ENCODE peak calls at places on chromosomes 1 and 21, in nine cellular contexts. K, Q, C, Y, Z, P, I, U and J are unnamed samples.

GRCh38 chr1:5597991-5598823 is 394.0 kb downstream of the NPHP4 start:
- DNase-seq in K (no peak), Q (no peak), C (no peak), Y (no peak), Z (no peak), P (no peak), I (no peak), U (no peak), J (no peak)

GRCh38 chr1:181793826-181794225 is 267.7 kb downstream of the ZNF648 start:
- DNase-seq in K (no peak), Q (no peak), C (no peak), Y (no peak), Z (no peak), P (no peak), I (no peak), U (no peak), J (no peak)

GRCh38 chr1:20322825-20323612 is 32.3 kb downstream of the VWA5B1 start:
- DNase-seq in K (no peak), Q (no peak), C (no peak), Y (peak), Z (peak), P (no peak), I (no peak), U (no peak), J (no peak)

GRCh38 chr1:88920845-88921244 is 29.5 kb upstream of the GTF2B start:
- DNase-seq in K (no peak), Q (no peak), C (no peak), Y (no peak), Z (no peak), P (no peak), I (no peak), U (no peak), J (no peak)

GRCh38 chr21:36744560-36745231 is 45.8 kb downstream of the SIM2 start:
- DNase-seq in K (no peak), Q (no peak), C (no peak), Y (no peak), Z (no peak), P (peak), I (no peak), U (no peak), J (no peak)

GRCh38 chr1:201403359-201403758 is 4.2 kb upstream of the LAD1 start:
- DNase-seq in K (no peak), Q (no peak), C (no peak), Y (no peak), Z (no peak), P (no peak), I (no peak), U (no peak), J (no peak)

GRCh38 chr1:168974117-168974516 is 132.4 kb upstream of the ATP1B1 start:
- DNase-seq in K (no peak), Q (no peak), C (no peak), Y (no peak), Z (no peak), P (no peak), I (no peak), U (no peak), J (no peak)

GRCh38 chr1:84350550-84350949 is 47.7 kb upstream of the DNASE2B start:
- DNase-seq in K (no peak), Q (no peak), C (no peak), Y (no peak), Z (no peak), P (no peak), I (no peak), U (no peak), J (no peak)

GRCh38 chr1:233238884-233239432 is 56.6 kb downstream of the PCNX2 start:
- DNase-seq in K (no peak), Q (no peak), C (no peak), Y (no peak), Z (no peak), P (no peak), I (no peak), U (no peak), J (no peak)

GRCh38 chr1:64327119-64327518 is 123.7 kb downstream of the UBE2U start:
- DNase-seq in K (no peak), Q (no peak), C (no peak), Y (no peak), Z (no peak), P (no peak), I (no peak), U (no peak), J (no peak)

GRCh38 chr1:48019714-48020315 is 22.6 kb upstream of the TRABD2B start:
- DNase-seq in K (no peak), Q (no peak), C (peak), Y (no peak), Z (no peak), P (peak), I (peak), U (no peak), J (no peak)

GRCh38 chr1:146036241-146036989 is 14.9 kb upstream of the HJV start:
- DNase-seq in K (no peak), Q (no peak), C (no peak), Y (no peak), Z (no peak), P (no peak), I (no peak), U (no peak), J (no peak)

GRCh38 chr1:246450485-246451251 is 56.4 kb downstream of the SMYD3 start:
- DNase-seq in K (peak), Q (no peak), C (peak), Y (no peak), Z (no peak), P (no peak), I (no peak), U (no peak), J (no peak)

GRCh38 chr1:214808845-214809460 is 206.0 kb downstream of the CENPF start:
- DNase-seq in K (peak), Q (no peak), C (peak), Y (no peak), Z (no peak), P (no peak), I (no peak), U (no peak), J (no peak)
- TF ChIP-seq CTCF in K (peak), Q (peak), C (peak), Y (no peak), Z (no peak), P (peak), I (no peak), U (no peak), J (no peak)

DNA sequence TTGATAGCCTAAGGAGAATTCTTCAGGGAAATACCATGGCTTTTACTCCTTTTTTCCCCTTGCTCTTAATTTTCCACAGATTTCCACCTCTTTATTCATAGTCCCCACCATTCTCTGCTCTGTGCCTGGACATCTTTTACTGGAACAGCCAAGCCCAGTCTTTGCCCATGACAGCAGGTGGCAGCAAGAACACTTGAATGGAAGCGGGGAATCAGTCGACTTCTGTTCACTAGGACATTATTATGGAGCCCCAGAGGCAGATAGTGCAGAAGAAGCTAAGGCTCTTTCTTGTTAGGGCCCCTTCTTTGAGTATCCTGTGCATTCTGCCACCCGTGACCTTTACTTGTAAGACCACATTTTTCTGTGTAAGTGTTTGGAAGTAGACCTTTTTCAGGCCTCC is 6.3 kb downstream of the OR14I1 start:
- DNase-seq in K (no peak), Q (no peak), C (peak), Y (peak), Z (peak), P (no peak), I (no peak), U (no peak), J (no peak)
- TF ChIP-seq CTCF in K (no peak), Q (no peak), C (peak), Y (no peak), Z (no peak), P (no peak), I (no peak), U (no peak), J (no peak)

GRCh38 chr1:51564124-51564523 is 45.1 kb upstream of the EPS15 start:
- DNase-seq in K (no peak), Q (no peak), C (peak), Y (peak), Z (no peak), P (no peak), I (no peak), U (no peak), J (no peak)

GRCh38 chr1:51565009-51565408 is 45.9 kb upstream of the EPS15 start:
- DNase-seq in K (no peak), Q (no peak), C (no peak), Y (no peak), Z (no peak), P (no peak), I (no peak), U (no peak), J (no peak)

GRCh38 chr1:51567653-51568052 is 48.6 kb upstream of the EPS15 start:
- DNase-seq in K (peak), Q (peak), C (peak), Y (no peak), Z (no peak), P (no peak), I (no peak), U (no peak), J (no peak)

GRCh38 chr1:51568231-51568935 is 48.5 kb upstream of the OSBPL9 start:
- DNase-seq in K (no peak), Q (no peak), C (no peak), Y (no peak), Z (no peak), P (no peak), I (no peak), U (no peak), J (no peak)

DNA sequence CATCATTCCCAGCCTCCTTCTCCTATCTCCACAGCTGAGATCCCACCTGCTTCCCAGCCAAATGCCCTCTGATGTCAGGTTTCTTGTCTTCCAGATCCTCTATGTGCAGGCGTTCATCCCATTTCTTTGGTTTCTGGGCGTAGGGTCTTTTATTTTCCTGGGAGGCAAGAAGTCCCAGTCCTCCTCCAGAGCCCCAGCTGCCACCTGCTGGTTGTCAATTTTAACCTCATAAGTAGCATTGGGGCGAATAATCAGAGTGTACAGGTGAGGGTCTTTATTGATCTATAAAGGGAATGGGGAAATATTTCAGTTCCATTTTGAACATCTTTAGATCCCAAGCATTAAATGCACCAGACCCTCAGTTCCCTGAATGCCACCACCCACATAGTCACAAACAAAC is 47.2 kb upstream of the EPS15 start:
- DNase-seq in K (no peak), Q (no peak), C (no peak), Y (no peak), Z (no peak), P (no peak), I (no peak), U (no peak), J (no peak)
- TF ChIP-seq CTCF in K (no peak), Q (no peak), C (no peak), Y (no peak), Z (no peak), P (no peak), I (no peak), U (no peak), J (no peak)

GRCh38 chr1:170885551-170885950 is 49.8 kb upstream of the MROH9 start:
- DNase-seq in K (no peak), Q (peak), C (peak), Y (no peak), Z (no peak), P (no peak), I (no peak), U (no peak), J (no peak)

GRCh38 chr1:170886460-170886859 is 48.9 kb upstream of the MROH9 start:
- DNase-seq in K (no peak), Q (no peak), C (no peak), Y (no peak), Z (peak), P (no peak), I (no peak), U (no peak), J (no peak)

DNA sequence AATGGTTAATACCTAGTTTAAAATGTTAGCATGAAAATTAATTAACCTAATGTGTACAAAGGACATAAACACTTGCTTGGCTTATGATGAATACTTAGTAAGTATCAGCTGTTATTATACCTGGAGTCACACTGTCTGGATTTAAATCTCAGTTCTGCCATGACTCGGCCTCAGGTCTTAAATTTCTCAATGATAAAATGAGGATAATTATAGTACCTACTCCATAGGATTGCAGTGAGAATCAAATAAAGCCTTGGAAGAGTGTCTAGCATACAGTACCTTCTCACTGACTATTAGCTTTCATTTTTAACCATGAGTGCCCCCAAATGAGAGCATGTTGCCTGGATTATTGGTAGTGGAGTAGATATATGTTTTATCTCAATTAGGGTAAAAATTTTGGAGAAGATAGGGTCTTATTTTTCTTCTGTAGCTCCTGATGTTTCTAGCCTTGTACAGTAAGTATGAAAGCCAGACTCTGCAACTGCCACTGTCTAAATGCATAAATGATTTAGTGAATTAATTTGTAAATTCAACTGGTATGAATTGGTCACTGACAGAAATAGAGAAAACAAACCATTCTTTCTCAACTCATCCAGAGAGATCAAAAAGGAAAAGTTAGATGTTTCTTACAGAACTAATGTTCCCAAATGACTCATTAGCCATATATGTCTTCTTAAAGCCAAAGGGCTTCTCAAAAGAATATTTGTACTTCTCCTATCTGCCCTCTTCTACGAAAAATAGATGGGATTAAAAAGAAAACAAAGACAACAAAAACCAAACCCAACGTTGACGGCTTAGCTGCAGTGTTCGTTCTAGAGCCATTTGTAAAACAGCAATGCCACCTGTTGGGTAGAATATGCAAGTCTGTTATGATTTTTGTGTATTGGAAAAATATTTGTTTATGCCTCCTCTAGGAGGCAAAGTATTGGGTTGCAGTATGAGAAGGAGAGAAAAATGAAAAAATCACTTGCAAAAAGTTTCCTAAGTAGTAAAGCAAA is 53.8 kb upstream of the MROH9 start:
- DNase-seq in K (peak), Q (peak), C (peak), Y (no peak), Z (no peak), P (no peak), I (no peak), U (no peak), J (no peak)
- TF ChIP-seq CTCF in K (peak), Q (peak), C (peak), Y (no peak), Z (peak), P (no peak), I (no peak), U (peak), J (peak)

GRCh38 chr1:116359871-116360270 is 13.2 kb upstream of the ATP1A1 start:
- DNase-seq in K (no peak), Q (no peak), C (no peak), Y (no peak), Z (no peak), P (no peak), I (no peak), U (no peak), J (no peak)

GRCh38 chr1:116362050-116362449 is 11.0 kb upstream of the ATP1A1 start:
- DNase-seq in K (no peak), Q (no peak), C (no peak), Y (no peak), Z (no peak), P (no peak), I (no peak), U (no peak), J (no peak)

GRCh38 chr1:116359060-116359830 is 13.8 kb upstream of the ATP1A1 start:
- DNase-seq in K (no peak), Q (no peak), C (no peak), Y (no peak), Z (no peak), P (no peak), I (no peak), U (no peak), J (no peak)

GRCh38 chr1:116361648-116362047 is 11.4 kb upstream of the ATP1A1 start:
- DNase-seq in K (no peak), Q (no peak), C (no peak), Y (no peak), Z (no peak), P (no peak), I (no peak), U (no peak), J (no peak)

DNA sequence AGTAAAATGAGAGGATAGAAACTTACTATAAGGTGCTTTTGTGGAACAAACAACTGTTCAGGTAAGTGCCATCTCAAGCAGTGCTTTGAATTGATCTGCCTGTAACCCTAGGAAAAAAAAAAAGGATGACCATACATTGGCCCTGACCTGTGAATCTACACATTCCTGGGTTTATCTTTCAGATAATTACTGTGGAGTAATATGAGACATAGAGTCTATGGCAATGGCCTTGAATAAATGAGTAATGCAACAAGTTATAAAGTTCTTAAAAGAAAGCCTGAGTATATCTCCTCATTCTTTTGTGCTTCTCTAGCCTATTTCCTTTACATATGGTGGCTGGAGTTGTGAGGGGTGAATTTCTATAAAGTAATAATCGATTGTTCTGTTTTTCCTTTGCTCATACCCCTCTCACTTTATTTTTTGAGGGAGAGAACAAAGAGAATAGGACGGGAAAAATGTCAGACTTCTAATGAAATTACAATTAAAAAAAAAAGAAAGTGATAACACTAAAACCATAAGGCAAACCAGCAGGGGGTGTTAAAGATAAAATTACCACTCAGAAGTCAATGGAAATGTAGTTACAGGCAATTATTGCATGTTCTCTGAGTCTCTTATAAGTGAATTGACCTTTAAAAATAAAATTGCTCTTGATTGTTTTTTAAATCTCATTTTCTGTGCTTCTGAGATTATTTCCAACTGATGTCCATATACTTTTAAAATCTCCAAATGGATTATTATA is 12.4 kb upstream of the ATP1A1 start:
- DNase-seq in K (no peak), Q (no peak), C (peak), Y (no peak), Z (no peak), P (no peak), I (no peak), U (no peak), J (no peak)
- TF ChIP-seq CTCF in K (no peak), Q (peak), C (peak), Y (peak), Z (peak), P (no peak), I (no peak), U (peak), J (peak)